ENCODE peak calls at places on chromosomes 1 and 21, in seven cellular contexts. M, E, G, P, X, J and D are unnamed samples.

GRCh38 chr21:45405271-45405818 is 380 bp downstream of the COL18A1 start:
- DNase-seq in M (peak), E (no peak), G (peak), P (peak), X (no peak), J (no peak), D (no peak)

GRCh38 chr1:62682531-62682930 is 5.7 kb downstream of the DOCK7 start:
- DNase-seq in M (no peak), E (peak), G (no peak), P (no peak), X (no peak), J (no peak), D (no peak)

GRCh38 chr1:221101792-221102191 is 222.5 kb downstream of the HLX start:
- DNase-seq in M (no peak), E (no peak), G (no peak), P (no peak), X (no peak), J (no peak), D (no peak)

GRCh38 chr1:115099693-115100050 is 10.4 kb upstream of the TSPAN2 start:
- DNase-seq in M (no peak), E (peak), G (no peak), P (no peak), X (no peak), J (no peak), D (no peak)

GRCh38 chr1:226656601-226657277 is 82.3 kb downstream of the ITPKB start:
- DNase-seq in M (no peak), E (peak), G (no peak), P (no peak), X (peak), J (no peak), D (no peak)

GRCh38 chr1:154474802-154475201 is 27.2 kb upstream of the TDRD10 start:
- DNase-seq in M (no peak), E (no peak), G (no peak), P (no peak), X (peak), J (no peak), D (no peak)

GRCh38 chr1:81802601-81803422 is 2.1 kb downstream of the ADGRL2 start:
- DNase-seq in M (peak), E (peak), G (peak), P (peak), X (peak), J (peak), D (no peak)

GRCh38 chr1:156893048-156893953 is at the start of gene PEAR1:
- DNase-seq in M (peak), E (no peak), G (peak), P (no peak), X (no peak), J (no peak), D (no peak)

GRCh38 chr1:222284466-222284865 is 263.4 kb downstream of the HHIPL2 start:
- DNase-seq in M (no peak), E (no peak), G (no peak), P (no peak), X (no peak), J (no peak), D (no peak)

GRCh38 chr1:67608661-67609571 is 76.1 kb upstream of the GADD45A start:
- DNase-seq in M (no peak), E (no peak), G (no peak), P (no peak), X (no peak), J (no peak), D (no peak)

GRCh38 chr1:208066583-208066982 is 155.7 kb upstream of the CD34 start:
- DNase-seq in M (no peak), E (no peak), G (no peak), P (no peak), X (no peak), J (no peak), D (no peak)

GRCh38 chr21:16942703-16943102 is 570.1 kb upstream of the CXADR start:
- DNase-seq in M (no peak), E (peak), G (peak), P (no peak), X (no peak), J (no peak), D (peak)

GRCh38 chr1:94707321-94708298 is 112.5 kb upstream of the SLC44A3 start:
- DNase-seq in M (peak), E (no peak), G (no peak), P (no peak), X (no peak), J (no peak), D (no peak)

GRCh38 chr1:201883786-201884185 is 4.9 kb upstream of the SHISA4 start:
- DNase-seq in M (peak), E (peak), G (no peak), P (no peak), X (no peak), J (peak), D (no peak)

GRCh38 chr1:215282557-215282956 is 200.0 kb downstream of the KCNK2 start:
- DNase-seq in M (no peak), E (no peak), G (no peak), P (no peak), X (no peak), J (no peak), D (no peak)

GRCh38 chr1:3914331-3914851 is 14.3 kb upstream of the C1orf174 start:
- DNase-seq in M (no peak), E (no peak), G (no peak), P (no peak), X (no peak), J (no peak), D (no peak)

GRCh38 chr1:2206813-2207488 is 12.4 kb upstream of the FAAP20 start:
- DNase-seq in M (no peak), E (no peak), G (no peak), P (peak), X (no peak), J (no peak), D (no peak)

GRCh38 chr1:46576564-46576963 is 25.1 kb upstream of the KNCN start:
- DNase-seq in M (no peak), E (no peak), G (no peak), P (no peak), X (no peak), J (no peak), D (no peak)

GRCh38 chr1:94654031-94654430 is 112.5 kb upstream of the F3 start:
- DNase-seq in M (no peak), E (peak), G (no peak), P (no peak), X (no peak), J (no peak), D (peak)

GRCh38 chr21:46112731-46113215 is 14.9 kb downstream of the COL6A2 start:
- DNase-seq in M (peak), E (no peak), G (no peak), P (no peak), X (peak), J (peak), D (no peak)

GRCh38 chr21:31181089-31181757 is 142.9 kb upstream of the KRTAP19-8 start:
- DNase-seq in M (no peak), E (no peak), G (no peak), P (no peak), X (no peak), J (no peak), D (no peak)

GRCh38 chr1:25707280-25708016 is 90.9 kb downstream of the MAN1C1 start:
- DNase-seq in M (no peak), E (no peak), G (peak), P (no peak), X (no peak), J (no peak), D (no peak)

GRCh38 chr1:17168480-17168878 is 36.4 kb upstream of the PADI1 start:
- DNase-seq in M (no peak), E (no peak), G (no peak), P (no peak), X (no peak), J (no peak), D (no peak)

GRCh38 chr1:236799001-236799400 is 3.9 kb downstream of the MTR start:
- DNase-seq in M (no peak), E (no peak), G (no peak), P (no peak), X (no peak), J (no peak), D (no peak)

GRCh38 chr1:20165522-20165951 is 20.4 kb upstream of the UBXN10 start:
- DNase-seq in M (no peak), E (peak), G (peak), P (no peak), X (no peak), J (no peak), D (peak)

GRCh38 chr1:230797376-230798186 is 50.4 kb downstream of the CAPN9 start:
- DNase-seq in M (peak), E (peak), G (peak), P (no peak), X (peak), J (peak), D (peak)

GRCh38 chr1:154488942-154489341 is 13.1 kb upstream of the TDRD10 start:
- DNase-seq in M (no peak), E (no peak), G (no peak), P (no peak), X (no peak), J (no peak), D (no peak)

GRCh38 chr1:217495249-217495648 is 135.6 kb downstream of the GPATCH2 start:
- DNase-seq in M (no peak), E (no peak), G (no peak), P (peak), X (no peak), J (no peak), D (no peak)

GRCh38 chr1:154575951-154576566 is 8.5 kb downstream of the CHRNB2 start:
- DNase-seq in M (no peak), E (no peak), G (no peak), P (no peak), X (no peak), J (no peak), D (no peak)

GRCh38 chr1:226754797-226755533 is 15.9 kb upstream of the ITPKB start:
- DNase-seq in M (no peak), E (no peak), G (no peak), P (no peak), X (no peak), J (no peak), D (no peak)

GRCh38 chr1:248924696-248925532 is 18.9 kb downstream of the PGBD2 start:
- DNase-seq in M (no peak), E (peak), G (peak), P (peak), X (peak), J (no peak), D (peak)

GRCh38 chr1:228416217-228416971 is at the start of gene TRIM17:
- DNase-seq in M (peak), E (peak), G (peak), P (peak), X (no peak), J (no peak), D (no peak)

GRCh38 chr1:160363951-160364350 is 2.9 kb upstream of the NHLH1 start:
- DNase-seq in M (no peak), E (no peak), G (no peak), P (no peak), X (no peak), J (no peak), D (no peak)

GRCh38 chr1:35452086-35452485 is 105.1 kb downstream of the KIAA0319L start:
- DNase-seq in M (no peak), E (no peak), G (no peak), P (no peak), X (peak), J (peak), D (no peak)

GRCh38 chr1:38929476-38929875 is 12.2 kb downstream of the RHBDL2 start:
- DNase-seq in M (no peak), E (no peak), G (peak), P (no peak), X (no peak), J (no peak), D (peak)

GRCh38 chr21:45306832-45307571 is 19.3 kb upstream of the POFUT2 start:
- DNase-seq in M (peak), E (no peak), G (peak), P (no peak), X (peak), J (no peak), D (no peak)